ENCODE peak calls at places on chromosomes 7 and 10, in six cellular contexts. U is stomach, D is prostate gland, I is spleen, G is sigmoid colon, C is GM23338. E is an unnamed sample.

GRCh38 chr7:102463841-102464576 is 654 bp downstream of the ALKBH4 start:
- DNase-seq in C (no peak), G (no peak), I (peak), U (no peak), D (no peak), E (no peak)

GRCh38 chr10:123906884-123907652 is 15.5 kb upstream of the CPXM2 start:
- DNase-seq in U (no peak), D (no peak), I (no peak), G (no peak), C (no peak), E (no peak)

GRCh38 chr7:155959894-155960293 is 147.6 kb upstream of the SHH start:
- DNase-seq in I (no peak), U (peak), C (no peak), G (peak), D (no peak), E (no peak)

GRCh38 chr10:61464461-61465215 is 11.5 kb upstream of the TMEM26 start:
- DNase-seq in I (no peak), U (no peak), D (no peak), C (no peak), G (no peak), E (no peak)

GRCh38 chr10:133388265-133388972 is 5.5 kb upstream of the MTG1 start:
- DNase-seq in I (peak), U (peak), G (peak), C (no peak), D (no peak), E (no peak)

GRCh38 chr7:128099204-128099671 is 68.0 kb upstream of the LRRC4 start:
- DNase-seq in D (no peak), U (no peak), C (no peak), G (no peak), I (no peak), E (no peak)

GRCh38 chr7:42244828-42245227 is 7.8 kb upstream of the GLI3 start:
- DNase-seq in U (no peak), C (no peak), D (no peak), I (no peak), G (no peak), E (no peak)

GRCh38 chr10:91046891-91047290 is 126.0 kb upstream of the ANKRD1 start:
- DNase-seq in C (no peak), G (peak), I (no peak), D (no peak), U (no peak), E (no peak)

GRCh38 chr7:25669954-25670841 is 441.9 kb upstream of the NPVF start:
- DNase-seq in C (no peak), I (no peak), G (peak), D (peak), U (no peak), E (peak)

GRCh38 chr7:65317372-65317771 is 56.3 kb upstream of the ZNF92 start:
- DNase-seq in G (no peak), C (no peak), I (no peak), D (no peak), U (no peak), E (no peak)

GRCh38 chr10:6707329-6707728 is 127.3 kb upstream of the PRKCQ start:
- DNase-seq in C (no peak), D (no peak), I (no peak), U (no peak), G (no peak), E (no peak)

GRCh38 chr10:121531076-121531829 is 67.0 kb downstream of the FGFR2 start:
- DNase-seq in I (no peak), G (no peak), U (no peak), C (no peak), D (no peak), E (no peak)

GRCh38 chr10:100267237-100268104 is at the start of gene CWF19L1:
- DNase-seq in I (peak), C (peak), G (peak), U (peak), D (peak), E (no peak)

GRCh38 chr7:37281368-37282092 is 167.1 kb downstream of the ELMO1 start:
- DNase-seq in I (no peak), G (no peak), D (no peak), U (no peak), C (no peak), E (peak)

GRCh38 chr7:30312186-30312585 is 27.8 kb downstream of the ZNRF2 start:
- DNase-seq in D (no peak), G (no peak), C (no peak), I (no peak), U (no peak), E (no peak)

GRCh38 chr7:55476071-55476803 is 96.1 kb downstream of the VOPP1 start:
- DNase-seq in I (peak), C (no peak), D (no peak), G (no peak), U (no peak), E (peak)

GRCh38 chr7:153193144-153193595 is 433.6 kb downstream of the ACTR3B start:
- DNase-seq in D (no peak), G (peak), I (no peak), C (peak), U (no peak), E (no peak)

GRCh38 chr10:7561216-7561893 is 105.4 kb downstream of the ITIH5 start:
- DNase-seq in C (peak), D (peak), G (peak), U (peak), I (no peak), E (no peak)

GRCh38 chr10:25820496-25821415 is 113.3 kb upstream of the MYO3A start:
- DNase-seq in I (no peak), G (no peak), U (no peak), C (no peak), D (no peak), E (no peak)

GRCh38 chr10:29344073-29344820 is 55.4 kb downstream of the LYZL1 start:
- DNase-seq in C (peak), I (no peak), U (no peak), G (no peak), D (no peak), E (no peak)

GRCh38 chr10:19904202-19904661 is 88.0 kb downstream of the PLXDC2 start:
- DNase-seq in G (no peak), U (no peak), D (no peak), I (no peak), C (no peak), E (no peak)

DNA sequence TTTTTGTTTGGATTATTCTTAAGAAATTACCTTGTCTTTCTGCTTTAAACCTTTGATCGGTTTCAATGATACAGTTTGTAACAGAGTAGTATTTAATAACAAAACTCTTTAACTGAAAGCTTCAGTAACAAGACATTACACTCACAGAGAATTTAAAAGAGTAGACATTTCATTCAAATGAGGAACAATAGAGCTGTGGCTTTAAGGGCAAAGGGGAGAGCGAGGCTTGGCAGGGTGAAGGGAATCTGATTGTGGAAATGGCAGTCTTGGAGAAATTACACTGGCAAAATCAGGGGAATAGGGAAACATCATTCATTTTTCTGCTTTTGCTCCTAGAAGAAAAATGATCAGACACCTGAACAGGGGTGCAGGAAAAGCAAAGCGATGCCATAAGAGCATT is 5.1 kb upstream of the HIPK2 start:
- DNase-seq in G (no peak), D (no peak), C (no peak), I (no peak), U (no peak), E (no peak)
- H3K4me3 ChIP-seq in G (no peak), D (no peak), C (no peak), I (no peak), U (no peak), E (no peak)

DNA sequence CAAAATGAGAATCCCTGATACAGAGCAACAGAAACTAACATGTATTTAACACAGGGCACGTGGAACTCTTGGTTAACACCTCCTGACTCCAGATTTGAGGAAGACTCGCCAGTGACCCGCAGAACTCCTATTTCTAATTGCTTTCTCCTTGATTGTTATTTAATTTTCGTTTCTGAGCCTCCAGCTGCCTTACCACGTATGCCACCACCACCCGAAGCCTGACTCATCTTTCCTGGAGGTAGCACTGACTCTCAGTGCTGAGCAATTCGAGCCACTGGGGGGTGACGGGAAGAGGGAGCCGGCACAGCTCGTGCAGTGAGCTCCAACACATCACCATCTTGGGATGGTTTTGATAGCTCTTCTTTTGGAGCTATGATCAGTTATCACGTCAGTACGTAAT is 273.9 kb upstream of the MGMT start:
- DNase-seq in I (no peak), G (peak), U (no peak), D (no peak), C (peak), E (no peak)
- TF ChIP-seq POLR2AphosphoS5 in I (no peak), G (no peak), U (no peak), D (no peak), C (no peak), E (no peak)

DNA sequence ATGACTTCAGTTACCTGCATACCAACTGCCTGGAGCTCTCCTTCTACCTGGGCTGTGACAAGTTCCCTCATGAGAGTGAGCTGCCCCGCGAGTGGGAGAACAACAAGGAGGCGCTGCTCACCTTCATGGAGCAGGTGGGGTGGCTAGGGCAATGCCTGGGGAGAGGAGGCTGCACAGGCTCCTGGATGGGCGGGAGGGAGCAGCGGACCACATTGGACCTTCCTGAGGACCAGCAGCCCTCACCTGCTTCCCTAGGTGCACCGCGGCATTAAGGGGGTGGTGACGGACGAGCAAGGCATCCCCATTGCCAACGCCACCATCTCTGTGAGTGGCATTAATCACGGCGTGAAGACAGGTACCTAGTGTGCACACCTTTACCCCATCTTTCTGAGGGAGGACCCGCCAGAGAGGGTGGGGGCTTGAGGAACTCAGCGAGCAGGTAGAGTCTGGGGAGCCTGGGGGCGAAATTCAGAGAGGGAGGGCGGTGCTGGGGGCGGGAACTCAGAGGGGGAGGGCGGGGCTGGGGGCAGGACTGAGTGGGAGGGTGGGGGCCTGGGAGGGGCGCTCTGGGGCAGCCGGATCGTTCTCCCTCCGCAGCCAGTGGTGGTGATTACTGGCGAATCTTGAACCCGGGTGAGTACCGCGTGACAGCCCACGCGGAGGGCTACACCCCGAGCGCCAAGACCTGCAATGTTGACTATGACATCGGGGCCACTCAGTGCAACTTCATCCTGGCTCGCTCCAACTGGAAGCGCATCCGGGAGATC is 9.0 kb downstream of the AEBP1 start:
- DNase-seq in I (peak), U (no peak), C (peak), D (no peak), G (no peak), E (no peak)
- H3K4me3 ChIP-seq in I (no peak), U (peak), C (no peak), D (no peak), G (no peak), E (no peak)

DNA sequence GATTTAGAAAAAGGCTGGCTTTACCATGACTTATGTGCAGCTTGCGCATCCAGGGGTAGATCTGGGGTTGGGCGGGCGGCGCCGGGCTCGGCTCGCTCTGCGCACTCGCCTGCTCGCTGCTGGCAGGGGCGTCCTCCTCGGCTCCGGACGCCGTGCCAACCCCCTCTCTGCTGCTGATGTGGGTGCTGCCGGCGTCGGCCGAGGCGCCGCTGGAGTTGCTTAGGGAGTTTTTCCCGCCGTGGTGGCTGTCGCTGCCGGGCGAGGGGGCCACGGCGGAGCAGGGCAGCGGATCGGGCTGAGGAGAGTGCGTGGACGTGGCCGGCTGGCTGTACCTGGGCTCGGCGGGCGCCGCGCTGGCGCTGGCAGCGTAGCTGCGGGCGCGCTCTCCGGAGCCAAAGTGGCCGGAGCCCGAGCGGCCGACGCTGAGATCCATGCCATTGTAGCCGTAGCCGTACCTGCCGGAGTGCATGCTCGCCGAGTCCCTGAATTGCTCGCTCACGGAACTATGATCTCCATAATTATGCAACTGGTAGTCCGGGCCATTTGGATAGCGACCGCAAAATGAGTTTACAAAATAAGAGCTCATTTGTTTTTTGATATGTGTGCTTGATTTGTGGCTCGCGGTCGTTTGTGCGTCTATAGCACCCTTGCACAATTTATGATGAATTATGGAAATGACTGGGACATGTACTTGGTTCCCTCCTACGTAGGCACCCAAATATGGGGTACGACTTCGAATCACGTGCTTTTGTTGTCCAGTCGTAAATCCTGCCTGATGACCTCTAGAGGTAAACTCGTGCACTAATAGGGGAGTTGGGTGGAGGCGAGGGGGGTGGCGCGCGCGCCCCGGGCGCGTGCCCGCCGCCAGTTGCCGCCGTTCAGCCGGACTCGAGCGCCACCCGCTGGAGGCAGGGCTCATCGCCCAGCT is at the start of gene HOXA5:
- DNase-seq in U (peak), C (peak), I (peak), G (peak), D (peak), E (no peak)
- TF ChIP-seq POLR2AphosphoS5 in U (peak), C (no peak), I (peak), G (peak), D (peak), E (peak)

GRCh38 chr7:106868364-106868763 is 3.3 kb downstream of the PIK3CG start:
- DNase-seq in G (no peak), C (no peak), D (no peak), U (no peak), I (no peak), E (no peak)
- H3K4me3 ChIP-seq in G (no peak), C (no peak), D (no peak), U (no peak), I (no peak), E (no peak)

GRCh38 chr10:88527245-88527644 is 55.9 kb downstream of the RNLS start:
- DNase-seq in U (no peak), G (no peak), I (no peak), D (no peak), C (peak), E (no peak)

GRCh38 chr10:88522715-88523114 is 60.4 kb downstream of the RNLS start:
- DNase-seq in U (no peak), D (no peak), I (no peak), G (no peak), C (no peak), E (no peak)

GRCh38 chr10:88525371-88526079 is 57.6 kb downstream of the RNLS start:
- DNase-seq in U (peak), C (no peak), D (peak), G (no peak), I (no peak), E (no peak)

GRCh38 chr10:88523739-88524400 is 59.2 kb downstream of the RNLS start:
- DNase-seq in D (no peak), C (no peak), I (no peak), G (no peak), U (no peak), E (no peak)

GRCh38 chr10:88521806-88522205 is 61.3 kb downstream of the RNLS start:
- DNase-seq in U (no peak), I (no peak), C (no peak), D (no peak), G (no peak), E (no peak)
- TF ChIP-seq POLR2AphosphoS5 in U (no peak), I (no peak), C (no peak), D (no peak), G (no peak), E (no peak)